ENCODE peak calls at places on chromosomes 6 and 20, in five cellular contexts. One of them, this sample, is unnamed.

GRCh38 chr6:73832313-73832712 is 136.3 kb downstream of the CD109 start:
- DNase-seq in BE2C: no peak
- DNase-seq in CD8-positive, alpha-beta T cell: no peak
- DNase-seq in IMR-90: no peak
- DNase-seq in Panc1: no peak
- DNase-seq in this sample: no peak

GRCh38 chr6:96032646-96033045 is 16.9 kb downstream of the FUT9 start:
- DNase-seq in BE2C: no peak
- DNase-seq in Panc1: no peak
- DNase-seq in CD8-positive, alpha-beta T cell: no peak
- DNase-seq in IMR-90: no peak
- DNase-seq in this sample: no peak

GRCh38 chr20:3071610-3072529 is at the start of gene OXT:
- DNase-seq in IMR-90: no peak
- DNase-seq in Panc1: no peak
- DNase-seq in BE2C: no peak
- DNase-seq in CD8-positive, alpha-beta T cell: peak; percentile 65
- DNase-seq in this sample: peak; percentile 77

GRCh38 chr20:39190666-39191570 is 228.8 kb downstream of the DHX35 start:
- DNase-seq in BE2C: no peak
- DNase-seq in CD8-positive, alpha-beta T cell: no peak
- DNase-seq in IMR-90: peak; percentile 44
- DNase-seq in Panc1: peak; percentile 73
- DNase-seq in this sample: no peak

GRCh38 chr6:110635096-110635495 is 158.7 kb upstream of the SLC22A16 start:
- DNase-seq in Panc1: no peak
- DNase-seq in IMR-90: no peak
- DNase-seq in CD8-positive, alpha-beta T cell: no peak
- DNase-seq in BE2C: no peak
- DNase-seq in this sample: no peak

GRCh38 chr6:56693246-56693607 is 50.5 kb upstream of the DST start:
- DNase-seq in BE2C: no peak
- DNase-seq in CD8-positive, alpha-beta T cell: no peak
- DNase-seq in IMR-90: peak; percentile 87
- DNase-seq in Panc1: no peak
- DNase-seq in this sample: no peak

GRCh38 chr6:16909599-16910360 is 148.5 kb upstream of the ATXN1 start:
- DNase-seq in Panc1: no peak
- DNase-seq in BE2C: no peak
- DNase-seq in CD8-positive, alpha-beta T cell: no peak
- DNase-seq in IMR-90: peak; percentile 91
- DNase-seq in this sample: no peak

GRCh38 chr6:112087916-112088315 is 525 bp downstream of the FAM229B start:
- DNase-seq in BE2C: no peak
- DNase-seq in IMR-90: peak; percentile 7
- DNase-seq in CD8-positive, alpha-beta T cell: no peak
- DNase-seq in Panc1: no peak
- DNase-seq in this sample: no peak

GRCh38 chr6:133312006-133312405 is 70.8 kb downstream of the EYA4 start:
- DNase-seq in BE2C: no peak
- DNase-seq in CD8-positive, alpha-beta T cell: no peak
- DNase-seq in Panc1: no peak
- DNase-seq in IMR-90: no peak
- DNase-seq in this sample: no peak

GRCh38 chr20:24942679-24943078 is 6.4 kb upstream of the CST7 start:
- DNase-seq in Panc1: no peak
- DNase-seq in BE2C: no peak
- DNase-seq in IMR-90: no peak
- DNase-seq in CD8-positive, alpha-beta T cell: no peak
- DNase-seq in this sample: no peak

GRCh38 chr20:37350655-37351574 is 5.0 kb downstream of the SRC start:
- DNase-seq in IMR-90: no peak
- DNase-seq in BE2C: no peak
- DNase-seq in Panc1: no peak
- DNase-seq in CD8-positive, alpha-beta T cell: no peak
- DNase-seq in this sample: no peak

GRCh38 chr6:127446356-127446755 is 12.8 kb downstream of the KIAA0408 start:
- DNase-seq in IMR-90: no peak
- DNase-seq in Panc1: no peak
- DNase-seq in BE2C: no peak
- DNase-seq in CD8-positive, alpha-beta T cell: no peak
- DNase-seq in this sample: no peak

GRCh38 chr6:16397623-16398022 is 159.2 kb downstream of the GMPR start:
- DNase-seq in CD8-positive, alpha-beta T cell: no peak
- DNase-seq in Panc1: no peak
- DNase-seq in BE2C: no peak
- DNase-seq in IMR-90: peak; percentile 46
- DNase-seq in this sample: no peak

GRCh38 chr6:158068893-158069799 is 87.5 kb downstream of the SYNJ2 start:
- DNase-seq in BE2C: no peak
- DNase-seq in CD8-positive, alpha-beta T cell: no peak
- DNase-seq in IMR-90: peak; percentile 58
- DNase-seq in Panc1: no peak
- DNase-seq in this sample: no peak

GRCh38 chr6:98839788-98840361 is 5.5 kb downstream of the POU3F2 start:
- DNase-seq in IMR-90: peak; percentile 8
- DNase-seq in CD8-positive, alpha-beta T cell: no peak
- DNase-seq in BE2C: no peak
- DNase-seq in Panc1: no peak
- DNase-seq in this sample: no peak

GRCh38 chr6:72559067-72559466 is 62.8 kb upstream of the KCNQ5 start:
- DNase-seq in CD8-positive, alpha-beta T cell: no peak
- DNase-seq in Panc1: no peak
- DNase-seq in IMR-90: no peak
- DNase-seq in BE2C: no peak
- DNase-seq in this sample: no peak

GRCh38 chr20:44963325-44964215 is 2.7 kb upstream of the STK4 start:
- DNase-seq in Panc1: no peak
- DNase-seq in IMR-90: no peak
- DNase-seq in BE2C: no peak
- DNase-seq in CD8-positive, alpha-beta T cell: no peak
- DNase-seq in this sample: no peak

GRCh38 chr6:27145731-27146455 is 101.6 kb upstream of the PRSS16 start:
- DNase-seq in CD8-positive, alpha-beta T cell: peak; percentile 59
- DNase-seq in Panc1: peak; percentile 73
- DNase-seq in BE2C: peak; percentile 77
- DNase-seq in IMR-90: peak; percentile 91
- DNase-seq in this sample: peak; percentile 79

GRCh38 chr6:153511896-153512496 is 380.9 kb upstream of the RGS17 start:
- DNase-seq in BE2C: peak; percentile 21
- DNase-seq in CD8-positive, alpha-beta T cell: no peak
- DNase-seq in Panc1: peak; percentile 22
- DNase-seq in IMR-90: peak; percentile 3
- DNase-seq in this sample: no peak

GRCh38 chr6:3569817-3570216 is 113.0 kb upstream of the SLC22A23 start:
- DNase-seq in BE2C: no peak
- DNase-seq in Panc1: no peak
- DNase-seq in CD8-positive, alpha-beta T cell: no peak
- DNase-seq in IMR-90: no peak
- DNase-seq in this sample: no peak

GRCh38 chr6:39362487-39362865 is 40.0 kb upstream of the KCNK16 start:
- DNase-seq in BE2C: no peak
- DNase-seq in Panc1: no peak
- DNase-seq in CD8-positive, alpha-beta T cell: no peak
- DNase-seq in IMR-90: no peak
- DNase-seq in this sample: no peak

GRCh38 chr6:153231048-153231635 is 100.1 kb upstream of the RGS17 start:
- DNase-seq in Panc1: peak; percentile 43
- DNase-seq in CD8-positive, alpha-beta T cell: no peak
- DNase-seq in IMR-90: peak; percentile 12
- DNase-seq in BE2C: peak; percentile 73
- DNase-seq in this sample: no peak

GRCh38 chr6:2738373-2738979 is 12.2 kb downstream of the MYLK4 start:
- DNase-seq in Panc1: peak; percentile 43
- DNase-seq in CD8-positive, alpha-beta T cell: peak; percentile 36
- DNase-seq in BE2C: peak; percentile 60
- DNase-seq in IMR-90: peak; percentile 80
- DNase-seq in this sample: peak; percentile 65

GRCh38 chr6:73703514-73703913 is 7.5 kb downstream of the CD109 start:
- DNase-seq in BE2C: no peak
- DNase-seq in CD8-positive, alpha-beta T cell: no peak
- DNase-seq in IMR-90: no peak
- DNase-seq in Panc1: no peak
- DNase-seq in this sample: no peak

DNA sequence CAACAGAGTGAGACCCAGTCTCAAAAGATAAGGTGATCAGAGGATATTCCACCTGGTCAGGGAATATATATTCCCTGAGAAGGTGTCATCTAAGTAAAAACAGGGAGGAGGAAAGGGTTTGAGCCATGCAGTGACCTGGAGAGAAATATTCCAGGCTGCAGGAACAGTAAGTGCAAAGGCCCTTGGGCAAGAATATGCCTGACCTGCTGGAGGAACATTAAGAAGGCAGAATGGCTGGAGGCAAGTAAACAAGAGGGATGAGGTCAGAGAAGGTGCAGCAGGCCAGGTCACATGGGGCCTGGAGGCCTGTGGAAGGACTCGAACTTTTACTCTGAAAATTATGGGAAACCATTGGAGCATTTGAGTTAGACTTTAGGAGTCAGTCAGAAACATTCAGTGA is 6.7 kb downstream of the DEF6 start:
- DNase-seq in BE2C: no peak
- DNase-seq in CD8-positive, alpha-beta T cell: no peak
- DNase-seq in IMR-90: no peak
- DNase-seq in Panc1: no peak
- DNase-seq in this sample: no peak
- H3K4me1 ChIP-seq in BE2C: no peaks in the 10 kb centered on the region
- H3K4me1 ChIP-seq in CD8-positive, alpha-beta T cell: peaks cover 85% of the 10 kb centered on the region
- H3K4me1 ChIP-seq in IMR-90: peaks cover 2% of the 10 kb centered on the region
- H3K4me1 ChIP-seq in Panc1: no peaks in the 10 kb centered on the region
- H3K4me1 ChIP-seq in this sample: peaks cover 88% of the 10 kb centered on the region

GRCh38 chr20:62606551-62607201 is 35.6 kb upstream of the SLCO4A1 start:
- DNase-seq in CD8-positive, alpha-beta T cell: no peak
- DNase-seq in IMR-90: no peak
- DNase-seq in Panc1: no peak
- DNase-seq in BE2C: peak; percentile 84
- DNase-seq in this sample: no peak

GRCh38 chr20:62609170-62609786 is 33.0 kb upstream of the SLCO4A1 start:
- DNase-seq in BE2C: no peak
- DNase-seq in Panc1: no peak
- DNase-seq in CD8-positive, alpha-beta T cell: no peak
- DNase-seq in IMR-90: no peak
- DNase-seq in this sample: no peak

GRCh38 chr20:62608218-62608565 is 34.1 kb upstream of the SLCO4A1 start:
- DNase-seq in IMR-90: no peak
- DNase-seq in Panc1: no peak
- DNase-seq in BE2C: no peak
- DNase-seq in CD8-positive, alpha-beta T cell: no peak
- DNase-seq in this sample: no peak

GRCh38 chr20:62605996-62606395 is 36.3 kb upstream of the SLCO4A1 start:
- DNase-seq in IMR-90: no peak
- DNase-seq in BE2C: no peak
- DNase-seq in Panc1: no peak
- DNase-seq in CD8-positive, alpha-beta T cell: no peak
- DNase-seq in this sample: no peak

DNA sequence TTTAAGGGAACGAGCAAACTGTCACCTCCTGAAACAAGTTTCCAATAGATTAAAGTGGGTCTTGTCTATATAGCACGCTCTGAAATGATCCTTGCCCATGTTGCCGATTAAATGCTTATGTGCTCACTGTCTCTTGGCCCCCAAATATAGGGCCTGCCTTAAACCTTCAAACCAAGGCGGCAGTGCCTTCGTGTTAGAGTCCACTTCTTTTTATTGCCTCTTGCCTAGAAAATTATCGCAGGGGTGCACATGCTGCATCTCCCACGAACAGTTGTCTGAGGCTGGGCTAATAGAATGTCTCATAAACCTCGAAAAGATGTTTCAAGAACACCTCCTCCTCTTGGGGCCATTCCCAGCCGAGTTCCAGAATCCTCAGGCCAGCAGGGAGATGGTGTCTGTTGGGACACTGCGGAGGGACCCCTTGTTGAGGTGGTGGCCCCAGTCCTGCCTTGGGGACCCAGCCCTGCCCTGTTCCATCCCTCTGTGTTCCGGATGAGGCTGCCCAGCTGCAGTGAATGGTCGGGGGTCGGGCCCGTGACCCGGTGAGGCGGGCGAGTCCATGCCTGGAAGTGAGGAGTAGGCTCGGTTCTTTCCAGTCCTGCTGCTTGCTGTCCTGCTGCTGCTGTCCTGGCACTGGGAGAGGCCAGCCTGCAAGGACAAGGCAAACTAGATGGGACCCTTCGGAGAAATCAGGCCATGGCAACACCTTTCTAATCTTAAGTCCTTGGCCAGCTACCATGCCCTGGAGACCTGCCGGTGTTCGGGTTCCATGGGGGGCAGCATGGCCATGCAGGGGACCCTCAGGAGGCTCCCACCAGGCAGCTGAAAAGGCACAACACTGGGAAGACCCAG is 34.7 kb upstream of the SLCO4A1 start:
- DNase-seq in CD8-positive, alpha-beta T cell: no peak
- DNase-seq in Panc1: no peak
- DNase-seq in BE2C: no peak
- DNase-seq in IMR-90: no peak
- DNase-seq in this sample: no peak
- H3K4me1 ChIP-seq in CD8-positive, alpha-beta T cell: peaks cover 17% of the 10 kb centered on the region
- H3K4me1 ChIP-seq in Panc1: peaks cover 60% of the 10 kb centered on the region
- H3K4me1 ChIP-seq in BE2C: peaks cover 12% of the 10 kb centered on the region
- H3K4me1 ChIP-seq in IMR-90: no peaks in the 10 kb centered on the region
- H3K4me1 ChIP-seq in this sample: peaks cover 17% of the 10 kb centered on the region

GRCh38 chr6:117444600-117444999 is 18.9 kb upstream of the ROS1 start:
- DNase-seq in CD8-positive, alpha-beta T cell: no peak
- DNase-seq in IMR-90: peak; percentile 83
- DNase-seq in BE2C: no peak
- DNase-seq in Panc1: no peak
- DNase-seq in this sample: no peak

GRCh38 chr6:117449549-117450439 is 24.1 kb upstream of the ROS1 start:
- DNase-seq in BE2C: peak; percentile 68
- DNase-seq in Panc1: peak; percentile 47
- DNase-seq in CD8-positive, alpha-beta T cell: peak; percentile 43
- DNase-seq in IMR-90: peak; percentile 83
- DNase-seq in this sample: peak; percentile 50

GRCh38 chr6:117448732-117449131 is 23.0 kb upstream of the ROS1 start:
- DNase-seq in IMR-90: peak; percentile 94
- DNase-seq in BE2C: no peak
- DNase-seq in CD8-positive, alpha-beta T cell: no peak
- DNase-seq in Panc1: peak; percentile 24
- DNase-seq in this sample: no peak

GRCh38 chr6:117448011-117448410 is 22.3 kb upstream of the ROS1 start:
- DNase-seq in BE2C: no peak
- DNase-seq in IMR-90: no peak
- DNase-seq in Panc1: no peak
- DNase-seq in CD8-positive, alpha-beta T cell: no peak
- DNase-seq in this sample: no peak

DNA sequence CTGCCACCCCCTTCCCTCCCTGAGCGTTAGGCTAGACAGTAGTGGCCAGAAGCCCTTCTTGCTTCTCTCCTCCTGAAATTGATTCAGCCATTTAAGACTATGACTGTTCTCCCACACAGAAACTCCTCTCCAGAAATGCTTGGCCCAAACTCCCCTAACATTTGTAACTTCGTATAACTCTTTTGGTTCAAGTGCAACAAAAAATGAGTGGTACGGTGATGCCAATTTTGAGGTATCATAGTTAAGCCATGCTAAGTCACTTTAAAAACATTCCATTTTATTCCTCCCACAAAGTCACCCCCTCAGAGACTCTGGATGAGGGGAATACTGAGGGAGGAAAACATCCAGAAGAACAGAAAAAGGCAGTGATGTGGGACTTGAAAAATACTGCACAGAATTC is 21.1 kb upstream of the ROS1 start:
- DNase-seq in BE2C: no peak
- DNase-seq in IMR-90: no peak
- DNase-seq in CD8-positive, alpha-beta T cell: no peak
- DNase-seq in Panc1: no peak
- DNase-seq in this sample: no peak
- H3K4me1 ChIP-seq in BE2C: no peaks in the 10 kb centered on the region
- H3K4me1 ChIP-seq in IMR-90: peaks cover 13% of the 10 kb centered on the region
- H3K4me1 ChIP-seq in CD8-positive, alpha-beta T cell: no peaks in the 10 kb centered on the region
- H3K4me1 ChIP-seq in Panc1: peaks cover 6% of the 10 kb centered on the region
- H3K4me1 ChIP-seq in this sample: no peaks in the 10 kb centered on the region

GRCh38 chr20:4808872-4809271 is 87.2 kb downstream of the PRND start:
- DNase-seq in IMR-90: peak; percentile 21
- DNase-seq in CD8-positive, alpha-beta T cell: no peak
- DNase-seq in Panc1: no peak
- DNase-seq in BE2C: no peak
- DNase-seq in this sample: no peak
- H3K4me1 ChIP-seq in IMR-90: peaks cover 8% of the 10 kb centered on the region
- H3K4me1 ChIP-seq in CD8-positive, alpha-beta T cell: peaks cover 54% of the 10 kb centered on the region
- H3K4me1 ChIP-seq in Panc1: no peaks in the 10 kb centered on the region
- H3K4me1 ChIP-seq in BE2C: no peaks in the 10 kb centered on the region
- H3K4me1 ChIP-seq in this sample: peaks cover 62% of the 10 kb centered on the region